ENCODE peak calls at places on chromosomes 12 and 14, in five cellular contexts. One of them, this sample, is unnamed.

GRCh38 chr14:99752486-99753121 is 40.6 kb upstream of the EML1 start:
- DNase-seq in MM.1S: no peak
- DNase-seq in spleen: no peak
- DNase-seq in K562: no peak
- DNase-seq in heart right ventricle: no peak
- DNase-seq in this sample: no peak

GRCh38 chr12:109735825-109736551 is 22.4 kb downstream of the FAM222A start:
- DNase-seq in MM.1S: no peak
- DNase-seq in spleen: no peak
- DNase-seq in K562: no peak
- DNase-seq in heart right ventricle: no peak
- DNase-seq in this sample: no peak

GRCh38 chr14:97311411-97311810 is 514.2 kb downstream of the VRK1 start:
- DNase-seq in MM.1S: no peak
- DNase-seq in spleen: no peak
- DNase-seq in K562: no peak
- DNase-seq in heart right ventricle: no peak
- DNase-seq in this sample: peak

GRCh38 chr12:119375619-119376018 is 41.1 kb downstream of the CCDC60 start:
- DNase-seq in MM.1S: no peak
- DNase-seq in spleen: no peak
- DNase-seq in K562: no peak
- DNase-seq in heart right ventricle: no peak
- DNase-seq in this sample: peak

GRCh38 chr14:73491977-73492552 is 1.3 kb downstream of the RIOX1 start:
- DNase-seq in MM.1S: no peak
- DNase-seq in spleen: no peak
- DNase-seq in K562: no peak
- DNase-seq in heart right ventricle: peak
- DNase-seq in this sample: no peak

GRCh38 chr14:104494483-104494882 is 85.1 kb upstream of the C14orf180 start:
- DNase-seq in MM.1S: no peak
- DNase-seq in spleen: no peak
- DNase-seq in K562: no peak
- DNase-seq in heart right ventricle: no peak
- DNase-seq in this sample: peak

GRCh38 chr12:96194572-96194889 is 356 bp downstream of the ELK3 start:
- DNase-seq in MM.1S: no peak
- DNase-seq in spleen: no peak
- DNase-seq in K562: no peak
- DNase-seq in heart right ventricle: no peak
- DNase-seq in this sample: no peak

GRCh38 chr14:50875359-50876090 is 3.7 kb downstream of the ABHD12B start:
- DNase-seq in MM.1S: peak
- DNase-seq in spleen: no peak
- DNase-seq in K562: no peak
- DNase-seq in heart right ventricle: no peak
- DNase-seq in this sample: peak

GRCh38 chr12:132886529-132887477 is 602 bp downstream of the CHFR start:
- DNase-seq in MM.1S: no peak
- DNase-seq in spleen: no peak
- DNase-seq in K562: no peak
- DNase-seq in heart right ventricle: peak
- DNase-seq in this sample: peak

GRCh38 chr14:75562048-75562447 is 16.4 kb upstream of the FLVCR2 start:
- DNase-seq in MM.1S: no peak
- DNase-seq in spleen: no peak
- DNase-seq in K562: no peak
- DNase-seq in heart right ventricle: no peak
- DNase-seq in this sample: no peak

GRCh38 chr12:86104087-86104486 is 152.1 kb downstream of the MGAT4C start:
- DNase-seq in MM.1S: no peak
- DNase-seq in spleen: no peak
- DNase-seq in K562: no peak
- DNase-seq in heart right ventricle: no peak
- DNase-seq in this sample: no peak

GRCh38 chr12:10741836-10742235 is 18.7 kb upstream of the YBX3 start:
- DNase-seq in MM.1S: no peak
- DNase-seq in spleen: no peak
- DNase-seq in K562: no peak
- DNase-seq in heart right ventricle: no peak
- DNase-seq in this sample: no peak

GRCh38 chr14:55332654-55333570 is 61.7 kb downstream of the FBXO34 start:
- DNase-seq in MM.1S: peak
- DNase-seq in spleen: no peak
- DNase-seq in K562: no peak
- DNase-seq in heart right ventricle: no peak
- DNase-seq in this sample: peak

GRCh38 chr12:643478-644292 is 19.6 kb downstream of the NINJ2 start:
- DNase-seq in MM.1S: no peak
- DNase-seq in spleen: peak
- DNase-seq in K562: peak
- DNase-seq in heart right ventricle: peak
- DNase-seq in this sample: peak

GRCh38 chr14:38208825-38209562 is 1.3 kb downstream of the SSTR1 start:
- DNase-seq in MM.1S: no peak
- DNase-seq in spleen: peak
- DNase-seq in K562: no peak
- DNase-seq in heart right ventricle: peak
- DNase-seq in this sample: no peak

GRCh38 chr12:25866586-25867378 is 91.7 kb upstream of the RASSF8 start:
- DNase-seq in MM.1S: no peak
- DNase-seq in spleen: no peak
- DNase-seq in K562: no peak
- DNase-seq in heart right ventricle: no peak
- DNase-seq in this sample: no peak

GRCh38 chr14:20436363-20436755 is 393 bp upstream of the KLHL33 start:
- DNase-seq in MM.1S: no peak
- DNase-seq in spleen: no peak
- DNase-seq in K562: no peak
- DNase-seq in heart right ventricle: no peak
- DNase-seq in this sample: no peak

GRCh38 chr14:31118892-31119291 is 88.7 kb downstream of the HECTD1 start:
- DNase-seq in MM.1S: no peak
- DNase-seq in spleen: no peak
- DNase-seq in K562: no peak
- DNase-seq in heart right ventricle: no peak
- DNase-seq in this sample: no peak
- H3K27ac ChIP-seq in MM.1S: no peak
- H3K27ac ChIP-seq in spleen: no peak
- H3K27ac ChIP-seq in K562: no peak
- H3K27ac ChIP-seq in heart right ventricle: no peak
- H3K27ac ChIP-seq in this sample: no peak

GRCh38 chr14:68401855-68402254 is 391.0 kb downstream of the ZFP36L1 start:
- DNase-seq in MM.1S: peak
- DNase-seq in spleen: no peak
- DNase-seq in K562: no peak
- DNase-seq in heart right ventricle: no peak
- DNase-seq in this sample: no peak

GRCh38 chr14:68403794-68404522 is 388.9 kb downstream of the ZFP36L1 start:
- DNase-seq in MM.1S: no peak
- DNase-seq in spleen: no peak
- DNase-seq in K562: no peak
- DNase-seq in heart right ventricle: no peak
- DNase-seq in this sample: no peak

GRCh38 chr14:68404652-68405183 is 388.1 kb downstream of the ZFP36L1 start:
- DNase-seq in MM.1S: no peak
- DNase-seq in spleen: no peak
- DNase-seq in K562: peak
- DNase-seq in heart right ventricle: no peak
- DNase-seq in this sample: peak

GRCh38 chr14:68402525-68403101 is 390.3 kb downstream of the ZFP36L1 start:
- DNase-seq in MM.1S: no peak
- DNase-seq in spleen: no peak
- DNase-seq in K562: no peak
- DNase-seq in heart right ventricle: no peak
- DNase-seq in this sample: no peak

GRCh38 chr14:68403191-68403781 is 389.6 kb downstream of the ZFP36L1 start:
- DNase-seq in MM.1S: no peak
- DNase-seq in spleen: no peak
- DNase-seq in K562: no peak
- DNase-seq in heart right ventricle: no peak
- DNase-seq in this sample: no peak
- H3K27ac ChIP-seq in MM.1S: no peak
- H3K27ac ChIP-seq in spleen: peak
- H3K27ac ChIP-seq in K562: no peak
- H3K27ac ChIP-seq in heart right ventricle: no peak
- H3K27ac ChIP-seq in this sample: peak

GRCh38 chr14:103014466-103015319 is 42.7 kb downstream of the CDC42BPB start:
- DNase-seq in MM.1S: no peak
- DNase-seq in spleen: peak
- DNase-seq in K562: no peak
- DNase-seq in heart right ventricle: no peak
- DNase-seq in this sample: no peak
- H3K27ac ChIP-seq in MM.1S: no peak
- H3K27ac ChIP-seq in spleen: peak
- H3K27ac ChIP-seq in K562: no peak
- H3K27ac ChIP-seq in heart right ventricle: no peak
- H3K27ac ChIP-seq in this sample: no peak

GRCh38 chr14:61489002-61489401 is 167.6 kb downstream of the PRKCH start:
- DNase-seq in MM.1S: no peak
- DNase-seq in spleen: no peak
- DNase-seq in K562: peak
- DNase-seq in heart right ventricle: no peak
- DNase-seq in this sample: no peak
- H3K27ac ChIP-seq in MM.1S: no peak
- H3K27ac ChIP-seq in spleen: peak
- H3K27ac ChIP-seq in K562: peak
- H3K27ac ChIP-seq in heart right ventricle: peak
- H3K27ac ChIP-seq in this sample: peak

DNA sequence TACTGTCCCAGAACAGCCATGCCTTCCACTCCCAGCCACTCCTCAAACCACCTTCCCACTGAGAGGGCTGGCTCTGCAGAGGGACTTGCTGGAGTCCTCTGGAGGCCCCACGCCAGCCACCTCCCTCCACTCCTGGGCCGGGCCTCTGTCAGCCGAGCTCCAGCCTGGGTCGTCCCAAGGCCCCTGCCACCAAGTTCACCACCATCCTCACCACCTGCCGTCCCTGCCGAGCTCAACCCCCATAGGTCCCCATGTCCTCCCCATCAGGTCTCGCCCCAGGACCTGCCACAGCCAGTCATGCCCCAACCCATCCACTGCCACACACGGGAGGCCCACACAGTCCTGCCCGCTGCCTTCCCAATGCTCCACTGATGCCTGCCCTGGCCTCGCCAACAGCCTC is 39.0 kb downstream of the ITPK1 start:
- DNase-seq in MM.1S: no peak
- DNase-seq in spleen: no peak
- DNase-seq in K562: no peak
- DNase-seq in heart right ventricle: no peak
- DNase-seq in this sample: no peak
- H3K27ac ChIP-seq in MM.1S: no peak
- H3K27ac ChIP-seq in spleen: no peak
- H3K27ac ChIP-seq in K562: no peak
- H3K27ac ChIP-seq in heart right ventricle: no peak
- H3K27ac ChIP-seq in this sample: no peak